ENCODE peak calls at places on chromosomes 11 and 22, in five cellular contexts. E is coronary artery, L is left ventricle myocardium inferior, P is cardiac muscle cell, H is A549. W is an unnamed sample.

GRCh38 chr11:102306048-102306575 is 11.2 kb upstream of the BIRC3 start:
- DNase-seq in P (no peak), H (peak; percentile 86), L (no peak), E (no peak), W (no peak)

GRCh38 chr11:31442086-31442485 is 67.3 kb downstream of the IMMP1L start:
- DNase-seq in L (no peak), P (no peak), E (no peak), H (no peak), W (no peak)

GRCh38 chr11:118882489-118882888 is 1.2 kb upstream of the CXCR5 start:
- DNase-seq in L (no peak), E (no peak), P (no peak), H (no peak), W (no peak)

GRCh38 chr11:116771935-116772334 is 852 bp downstream of the BUD13 start:
- DNase-seq in L (no peak), E (no peak), P (no peak), H (no peak), W (no peak)

GRCh38 chr11:43268786-43269185 is 43.0 kb upstream of the API5 start:
- DNase-seq in P (no peak), H (no peak), E (no peak), L (no peak), W (no peak)

GRCh38 chr11:10701982-10702381 is 8.4 kb upstream of the IRAG1 start:
- DNase-seq in E (no peak), H (no peak), L (no peak), P (no peak), W (no peak)

GRCh38 chr11:1674194-1674878 is 22.7 kb upstream of the KRTAP5-6 start:
- DNase-seq in L (no peak), H (no peak), P (no peak), E (no peak), W (no peak)

GRCh38 chr22:44797181-44797720 is 44.9 kb downstream of the ARHGAP8 start:
- DNase-seq in P (no peak), H (no peak), L (no peak), E (no peak), W (no peak)

GRCh38 chr11:105670811-105671210 is 60.9 kb downstream of the GRIA4 start:
- DNase-seq in L (no peak), E (no peak), H (no peak), P (no peak), W (no peak)

GRCh38 chr11:68398870-68399865 is 61.4 kb upstream of the PPP6R3 start:
- DNase-seq in H (no peak), E (no peak), L (peak; percentile 82), P (peak; percentile 74), W (peak; percentile 80)

GRCh38 chr11:130171534-130171933 is 12.0 kb downstream of the ST14 start:
- DNase-seq in H (no peak), E (no peak), L (no peak), P (no peak), W (no peak)
- H3K4me3 ChIP-seq in H (no peak overlapping the region), E (no peak overlapping the region), L (no peak overlapping the region), P (no peak overlapping the region), W (no peak overlapping the region)

GRCh38 chr11:112617089-112617407 is 344.2 kb upstream of the NCAM1 start:
- DNase-seq in H (no peak), L (no peak), P (no peak), E (no peak), W (no peak)

GRCh38 chr11:112613051-112613972 is 347.9 kb upstream of the NCAM1 start:
- DNase-seq in L (no peak), P (peak; percentile 61), E (no peak), H (no peak), W (no peak)

GRCh38 chr11:112614605-112615004 is 346.6 kb upstream of the NCAM1 start:
- DNase-seq in E (no peak), P (no peak), H (no peak), L (no peak), W (no peak)

GRCh38 chr11:112616292-112617088 is 344.7 kb upstream of the NCAM1 start:
- DNase-seq in L (no peak), H (no peak), P (no peak), E (no peak), W (no peak)

GRCh38 chr11:112615238-112615637 is 346.0 kb upstream of the NCAM1 start:
- DNase-seq in L (no peak), P (no peak), E (no peak), H (no peak), W (no peak)
- H3K4me3 ChIP-seq in L (no peak overlapping the region), P (no peak overlapping the region), E (no peak overlapping the region), H (no peak overlapping the region), W (no peak overlapping the region)

DNA sequence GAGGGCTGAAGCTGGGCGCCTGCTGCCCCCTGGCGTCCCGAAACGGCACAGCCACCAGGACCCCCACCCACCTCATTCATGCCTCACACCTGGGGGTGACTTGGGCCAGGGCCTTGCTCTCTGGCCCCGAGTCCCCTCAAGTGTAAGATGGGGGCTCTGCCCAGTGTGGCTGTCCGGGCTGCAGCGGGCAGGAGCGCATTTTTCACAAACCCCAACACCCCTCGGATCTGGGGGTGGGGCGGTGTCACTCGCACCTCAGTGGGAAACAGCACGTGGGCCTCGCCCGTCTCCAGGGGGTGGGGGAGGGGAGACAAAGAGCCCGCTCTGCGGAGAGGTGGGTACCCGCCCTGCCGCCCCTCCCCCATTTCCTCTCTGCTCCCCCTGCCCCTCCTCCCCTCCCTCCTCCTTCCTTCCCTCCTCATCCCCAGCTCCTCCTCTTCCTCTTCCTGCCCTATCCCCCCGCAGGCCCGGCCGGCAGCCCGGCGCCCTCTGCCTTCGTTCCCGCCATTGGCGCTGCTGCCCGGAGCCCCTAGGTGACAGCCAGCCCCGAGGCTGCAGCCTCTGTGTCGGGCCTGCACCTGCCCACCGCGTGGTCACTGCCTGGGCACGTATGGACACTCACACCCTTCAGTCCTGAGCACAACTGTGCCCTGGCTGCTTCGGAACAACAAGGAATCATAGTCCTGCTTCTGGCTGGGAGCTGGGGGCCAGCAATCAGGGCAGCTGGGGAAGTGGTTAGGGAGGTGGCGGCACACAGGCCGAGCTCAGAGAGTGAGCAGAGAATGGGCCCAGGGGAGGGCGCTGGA is 6.8 kb upstream of the CDKN1C start:
- DNase-seq in E (no peak), P (peak; percentile 74), H (peak; percentile 49), L (peak; percentile 54), W (peak; percentile 57)
- H3K4me3 ChIP-seq in E (peak overlapping the region; percentile 74), P (peak overlapping the region; percentile 25), H (peak overlapping the region; percentile 42), L (peak overlapping the region; percentile 67), W (peak overlapping the region; percentile 58)

GRCh38 chr22:42644422-42645340 is 4.3 kb upstream of the ATP5MGL start:
- DNase-seq in E (no peak), P (peak; percentile 67), L (peak; percentile 67), H (no peak), W (peak; percentile 69)
- H3K4me3 ChIP-seq in E (peak overlapping the region; percentile 96), P (no peak overlapping the region), L (peak overlapping the region; percentile 78), H (no peak overlapping the region), W (peak overlapping the region; percentile 33)

GRCh38 chr11:111406589-111406988 is 27.5 kb upstream of the POU2AF1 start:
- DNase-seq in P (no peak), H (no peak), E (no peak), L (no peak), W (no peak)

GRCh38 chr11:111405551-111405950 is 26.5 kb upstream of the POU2AF1 start:
- DNase-seq in P (no peak), E (no peak), H (no peak), L (no peak), W (no peak)

GRCh38 chr11:111406091-111406490 is 27.0 kb upstream of the POU2AF1 start:
- DNase-seq in E (no peak), H (no peak), P (no peak), L (no peak), W (no peak)

GRCh38 chr11:111408789-111409727 is 30.0 kb upstream of the POU2AF1 start:
- DNase-seq in P (peak; percentile 76), H (no peak), L (no peak), E (no peak), W (no peak)

DNA sequence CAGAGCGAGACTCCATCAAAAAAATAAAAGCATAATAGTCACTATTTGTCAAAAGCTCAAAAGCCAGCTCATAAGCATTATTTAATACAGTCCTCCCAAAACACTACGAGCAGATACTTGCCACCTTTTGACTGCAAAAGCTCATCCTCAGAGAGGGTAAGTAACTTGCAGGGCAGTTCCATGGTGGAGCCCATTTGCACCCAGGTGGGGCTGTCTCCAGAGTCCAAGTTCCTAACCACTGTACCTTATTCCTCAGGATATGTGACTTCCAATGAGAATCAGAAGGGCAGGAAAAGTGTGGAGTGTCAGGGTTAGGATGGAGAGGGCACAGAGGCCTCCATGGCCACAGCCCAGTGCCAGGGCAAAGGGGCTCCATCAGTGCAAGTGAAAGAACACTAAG is 28.6 kb upstream of the POU2AF1 start:
- DNase-seq in H (no peak), P (no peak), L (no peak), E (no peak), W (no peak)
- H3K4me3 ChIP-seq in H (no peak overlapping the region), P (no peak overlapping the region), L (no peak overlapping the region), E (no peak overlapping the region), W (no peak overlapping the region)